ENCODE peak calls at places on chromosome 1, in nine cellular contexts. One of them, this sample, is unnamed.

GRCh38 chr1:149846600-149847466 is 52.5 kb upstream of the BOLA1 start:
- DNase-seq in K562: no peak
- DNase-seq in mesothelial cell of epicardium: no peak
- DNase-seq in OCI-LY7: peak
- DNase-seq in glutamatergic neuron: no peak
- DNase-seq in progenitor cell of endocrine pancreas: no peak
- DNase-seq in fibroblast of lung: no peak
- DNase-seq in lower lobe of right lung: no peak
- DNase-seq in Calu3: no peak
- DNase-seq in this sample: no peak

GRCh38 chr1:17551755-17552234 is 12.3 kb downstream of the ARHGEF10L start:
- DNase-seq in progenitor cell of endocrine pancreas: no peak
- DNase-seq in lower lobe of right lung: no peak
- DNase-seq in fibroblast of lung: peak
- DNase-seq in glutamatergic neuron: peak
- DNase-seq in OCI-LY7: no peak
- DNase-seq in mesothelial cell of epicardium: no peak
- DNase-seq in Calu3: peak
- DNase-seq in K562: no peak
- DNase-seq in this sample: no peak

GRCh38 chr1:165444897-165445370 is at the start of gene RXRG:
- DNase-seq in OCI-LY7: no peak
- DNase-seq in Calu3: peak
- DNase-seq in progenitor cell of endocrine pancreas: peak
- DNase-seq in lower lobe of right lung: peak
- DNase-seq in fibroblast of lung: no peak
- DNase-seq in K562: no peak
- DNase-seq in glutamatergic neuron: peak
- DNase-seq in mesothelial cell of epicardium: peak
- DNase-seq in this sample: no peak

GRCh38 chr1:62207187-62207586 is 12.5 kb downstream of the L1TD1 start:
- DNase-seq in lower lobe of right lung: no peak
- DNase-seq in K562: no peak
- DNase-seq in glutamatergic neuron: no peak
- DNase-seq in mesothelial cell of epicardium: no peak
- DNase-seq in Calu3: no peak
- DNase-seq in progenitor cell of endocrine pancreas: no peak
- DNase-seq in fibroblast of lung: no peak
- DNase-seq in OCI-LY7: no peak
- DNase-seq in this sample: no peak

GRCh38 chr1:158145173-158145719 is 35.4 kb upstream of the CD1D start:
- DNase-seq in progenitor cell of endocrine pancreas: no peak
- DNase-seq in Calu3: peak
- DNase-seq in fibroblast of lung: peak
- DNase-seq in glutamatergic neuron: no peak
- DNase-seq in lower lobe of right lung: no peak
- DNase-seq in K562: no peak
- DNase-seq in OCI-LY7: no peak
- DNase-seq in mesothelial cell of epicardium: no peak
- DNase-seq in this sample: peak

GRCh38 chr1:244211559-244211944 is 160.5 kb downstream of the ZBTB18 start:
- DNase-seq in fibroblast of lung: peak
- DNase-seq in mesothelial cell of epicardium: no peak
- DNase-seq in progenitor cell of endocrine pancreas: no peak
- DNase-seq in lower lobe of right lung: no peak
- DNase-seq in OCI-LY7: no peak
- DNase-seq in glutamatergic neuron: no peak
- DNase-seq in Calu3: no peak
- DNase-seq in K562: no peak
- DNase-seq in this sample: no peak

GRCh38 chr1:67847466-67847865 is 14.2 kb upstream of the GNG12 start:
- DNase-seq in OCI-LY7: no peak
- DNase-seq in glutamatergic neuron: no peak
- DNase-seq in Calu3: no peak
- DNase-seq in mesothelial cell of epicardium: no peak
- DNase-seq in progenitor cell of endocrine pancreas: no peak
- DNase-seq in K562: no peak
- DNase-seq in fibroblast of lung: peak
- DNase-seq in lower lobe of right lung: no peak
- DNase-seq in this sample: peak

GRCh38 chr1:158509471-158510161 is 37.6 kb downstream of the OR10R2 start:
- DNase-seq in fibroblast of lung: no peak
- DNase-seq in Calu3: no peak
- DNase-seq in lower lobe of right lung: no peak
- DNase-seq in glutamatergic neuron: no peak
- DNase-seq in K562: peak
- DNase-seq in progenitor cell of endocrine pancreas: no peak
- DNase-seq in OCI-LY7: no peak
- DNase-seq in mesothelial cell of epicardium: peak
- DNase-seq in this sample: no peak

GRCh38 chr1:8083739-8084484 is 57.8 kb upstream of the ERRFI1 start:
- DNase-seq in lower lobe of right lung: no peak
- DNase-seq in glutamatergic neuron: no peak
- DNase-seq in progenitor cell of endocrine pancreas: no peak
- DNase-seq in OCI-LY7: no peak
- DNase-seq in fibroblast of lung: peak
- DNase-seq in mesothelial cell of epicardium: no peak
- DNase-seq in Calu3: no peak
- DNase-seq in K562: no peak
- DNase-seq in this sample: peak

GRCh38 chr1:16116625-16117024 is 39.2 kb downstream of the EPHA2 start:
- DNase-seq in progenitor cell of endocrine pancreas: no peak
- DNase-seq in lower lobe of right lung: peak
- DNase-seq in K562: no peak
- DNase-seq in Calu3: no peak
- DNase-seq in OCI-LY7: no peak
- DNase-seq in fibroblast of lung: no peak
- DNase-seq in mesothelial cell of epicardium: no peak
- DNase-seq in glutamatergic neuron: no peak
- DNase-seq in this sample: no peak

GRCh38 chr1:10795305-10796021 is 983 bp downstream of the CASZ1 start:
- DNase-seq in K562: no peak
- DNase-seq in lower lobe of right lung: peak
- DNase-seq in mesothelial cell of epicardium: no peak
- DNase-seq in Calu3: no peak
- DNase-seq in glutamatergic neuron: no peak
- DNase-seq in fibroblast of lung: peak
- DNase-seq in OCI-LY7: no peak
- DNase-seq in progenitor cell of endocrine pancreas: no peak
- DNase-seq in this sample: no peak

GRCh38 chr1:36174716-36175115 is 18.8 kb downstream of the MAP7D1 start:
- DNase-seq in lower lobe of right lung: no peak
- DNase-seq in mesothelial cell of epicardium: no peak
- DNase-seq in glutamatergic neuron: no peak
- DNase-seq in OCI-LY7: no peak
- DNase-seq in K562: no peak
- DNase-seq in progenitor cell of endocrine pancreas: no peak
- DNase-seq in fibroblast of lung: no peak
- DNase-seq in Calu3: no peak
- DNase-seq in this sample: no peak

GRCh38 chr1:156021087-156021416 is 301 bp upstream of the SSR2 start:
- DNase-seq in lower lobe of right lung: no peak
- DNase-seq in glutamatergic neuron: no peak
- DNase-seq in fibroblast of lung: no peak
- DNase-seq in K562: no peak
- DNase-seq in mesothelial cell of epicardium: no peak
- DNase-seq in progenitor cell of endocrine pancreas: no peak
- DNase-seq in OCI-LY7: no peak
- DNase-seq in Calu3: no peak
- DNase-seq in this sample: no peak

GRCh38 chr1:43492816-43493215 is 37.9 kb upstream of the PTPRF start:
- DNase-seq in OCI-LY7: no peak
- DNase-seq in fibroblast of lung: no peak
- DNase-seq in lower lobe of right lung: no peak
- DNase-seq in mesothelial cell of epicardium: no peak
- DNase-seq in Calu3: no peak
- DNase-seq in progenitor cell of endocrine pancreas: no peak
- DNase-seq in glutamatergic neuron: no peak
- DNase-seq in K562: no peak
- DNase-seq in this sample: no peak

GRCh38 chr1:219159946-219160645 is 13.6 kb upstream of the LYPLAL1 start:
- DNase-seq in lower lobe of right lung: no peak
- DNase-seq in mesothelial cell of epicardium: no peak
- DNase-seq in Calu3: no peak
- DNase-seq in fibroblast of lung: peak
- DNase-seq in progenitor cell of endocrine pancreas: no peak
- DNase-seq in K562: peak
- DNase-seq in glutamatergic neuron: no peak
- DNase-seq in OCI-LY7: no peak
- DNase-seq in this sample: no peak

GRCh38 chr1:167899253-167899681 is 14.7 kb downstream of the ADCY10 start:
- DNase-seq in lower lobe of right lung: no peak
- DNase-seq in fibroblast of lung: peak
- DNase-seq in Calu3: no peak
- DNase-seq in K562: no peak
- DNase-seq in mesothelial cell of epicardium: no peak
- DNase-seq in glutamatergic neuron: no peak
- DNase-seq in progenitor cell of endocrine pancreas: no peak
- DNase-seq in OCI-LY7: no peak
- DNase-seq in this sample: no peak

GRCh38 chr1:4820543-4820942 is 166.1 kb downstream of the AJAP1 start:
- DNase-seq in Calu3: no peak
- DNase-seq in K562: no peak
- DNase-seq in glutamatergic neuron: no peak
- DNase-seq in lower lobe of right lung: no peak
- DNase-seq in mesothelial cell of epicardium: no peak
- DNase-seq in fibroblast of lung: no peak
- DNase-seq in progenitor cell of endocrine pancreas: no peak
- DNase-seq in OCI-LY7: no peak
- DNase-seq in this sample: no peak

GRCh38 chr1:4830756-4831155 is 176.3 kb downstream of the AJAP1 start:
- DNase-seq in progenitor cell of endocrine pancreas: no peak
- DNase-seq in K562: no peak
- DNase-seq in Calu3: no peak
- DNase-seq in lower lobe of right lung: no peak
- DNase-seq in glutamatergic neuron: no peak
- DNase-seq in OCI-LY7: no peak
- DNase-seq in fibroblast of lung: no peak
- DNase-seq in mesothelial cell of epicardium: no peak
- DNase-seq in this sample: no peak

GRCh38 chr1:4825841-4826450 is 171.5 kb downstream of the AJAP1 start:
- DNase-seq in Calu3: no peak
- DNase-seq in progenitor cell of endocrine pancreas: no peak
- DNase-seq in OCI-LY7: peak
- DNase-seq in lower lobe of right lung: no peak
- DNase-seq in mesothelial cell of epicardium: no peak
- DNase-seq in K562: peak
- DNase-seq in fibroblast of lung: no peak
- DNase-seq in glutamatergic neuron: no peak
- DNase-seq in this sample: peak
- TF ChIP-seq CTCF in Calu3: no peak
- TF ChIP-seq CTCF in progenitor cell of endocrine pancreas: peak
- TF ChIP-seq CTCF in OCI-LY7: peak
- TF ChIP-seq CTCF in lower lobe of right lung: peak
- TF ChIP-seq CTCF in mesothelial cell of epicardium: peak
- TF ChIP-seq CTCF in K562: peak
- TF ChIP-seq CTCF in fibroblast of lung: no peak
- TF ChIP-seq CTCF in glutamatergic neuron: no peak
- TF ChIP-seq CTCF in this sample: peak

DNA sequence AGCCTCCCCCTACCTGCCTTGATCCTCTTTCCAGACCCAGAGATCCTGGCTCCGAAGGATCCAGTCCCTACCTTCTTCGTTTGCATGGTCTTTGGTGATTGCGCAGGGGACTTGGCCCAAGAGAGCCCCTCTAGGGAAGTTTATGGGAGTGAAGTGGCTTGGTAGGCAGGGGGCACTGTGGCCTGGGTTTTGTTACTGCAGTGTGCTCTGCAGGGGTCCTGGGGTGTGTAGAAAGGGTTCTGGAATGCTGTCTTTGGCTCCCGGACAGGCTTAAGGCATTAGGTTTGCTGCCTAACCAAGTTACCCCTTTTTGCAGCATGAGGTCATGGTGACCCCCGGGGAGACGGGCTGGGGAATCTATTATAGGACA is 3.8 kb downstream of the ATP8B2 start:
- DNase-seq in OCI-LY7: no peak
- DNase-seq in Calu3: no peak
- DNase-seq in glutamatergic neuron: peak
- DNase-seq in mesothelial cell of epicardium: no peak
- DNase-seq in lower lobe of right lung: no peak
- DNase-seq in K562: no peak
- DNase-seq in fibroblast of lung: peak
- DNase-seq in progenitor cell of endocrine pancreas: no peak
- DNase-seq in this sample: peak
- TF ChIP-seq CTCF in OCI-LY7: peak
- TF ChIP-seq CTCF in Calu3: no peak
- TF ChIP-seq CTCF in glutamatergic neuron: no peak
- TF ChIP-seq CTCF in mesothelial cell of epicardium: no peak
- TF ChIP-seq CTCF in lower lobe of right lung: no peak
- TF ChIP-seq CTCF in K562: peak
- TF ChIP-seq CTCF in fibroblast of lung: no peak
- TF ChIP-seq CTCF in progenitor cell of endocrine pancreas: peak
- TF ChIP-seq CTCF in this sample: peak

DNA sequence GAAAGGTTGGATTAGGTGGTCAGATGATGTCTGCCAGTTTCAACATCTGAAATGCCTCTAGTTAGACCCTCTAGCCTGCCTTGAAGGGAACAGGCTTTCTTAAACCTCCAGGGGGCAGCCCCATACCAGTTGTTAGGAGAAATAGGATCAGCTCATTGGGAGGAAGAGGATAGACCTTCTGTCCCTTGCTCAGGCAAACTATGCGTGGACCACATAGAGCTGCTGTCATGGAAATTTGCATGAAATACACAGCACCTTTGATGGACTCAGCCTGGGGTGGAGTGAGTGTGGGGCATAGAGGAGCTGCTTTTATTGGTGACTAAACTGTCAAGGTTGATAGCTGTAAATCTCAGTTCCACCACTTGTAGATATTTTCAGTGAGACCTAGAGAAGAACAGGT is 38.4 kb upstream of the SPAG17 start:
- DNase-seq in mesothelial cell of epicardium: no peak
- DNase-seq in fibroblast of lung: peak
- DNase-seq in K562: peak
- DNase-seq in lower lobe of right lung: no peak
- DNase-seq in Calu3: peak
- DNase-seq in progenitor cell of endocrine pancreas: peak
- DNase-seq in OCI-LY7: peak
- DNase-seq in glutamatergic neuron: peak
- DNase-seq in this sample: peak
- TF ChIP-seq CTCF in mesothelial cell of epicardium: no peak
- TF ChIP-seq CTCF in fibroblast of lung: peak
- TF ChIP-seq CTCF in K562: peak
- TF ChIP-seq CTCF in lower lobe of right lung: peak
- TF ChIP-seq CTCF in Calu3: no peak
- TF ChIP-seq CTCF in progenitor cell of endocrine pancreas: peak
- TF ChIP-seq CTCF in OCI-LY7: peak
- TF ChIP-seq CTCF in glutamatergic neuron: peak
- TF ChIP-seq CTCF in this sample: no peak

DNA sequence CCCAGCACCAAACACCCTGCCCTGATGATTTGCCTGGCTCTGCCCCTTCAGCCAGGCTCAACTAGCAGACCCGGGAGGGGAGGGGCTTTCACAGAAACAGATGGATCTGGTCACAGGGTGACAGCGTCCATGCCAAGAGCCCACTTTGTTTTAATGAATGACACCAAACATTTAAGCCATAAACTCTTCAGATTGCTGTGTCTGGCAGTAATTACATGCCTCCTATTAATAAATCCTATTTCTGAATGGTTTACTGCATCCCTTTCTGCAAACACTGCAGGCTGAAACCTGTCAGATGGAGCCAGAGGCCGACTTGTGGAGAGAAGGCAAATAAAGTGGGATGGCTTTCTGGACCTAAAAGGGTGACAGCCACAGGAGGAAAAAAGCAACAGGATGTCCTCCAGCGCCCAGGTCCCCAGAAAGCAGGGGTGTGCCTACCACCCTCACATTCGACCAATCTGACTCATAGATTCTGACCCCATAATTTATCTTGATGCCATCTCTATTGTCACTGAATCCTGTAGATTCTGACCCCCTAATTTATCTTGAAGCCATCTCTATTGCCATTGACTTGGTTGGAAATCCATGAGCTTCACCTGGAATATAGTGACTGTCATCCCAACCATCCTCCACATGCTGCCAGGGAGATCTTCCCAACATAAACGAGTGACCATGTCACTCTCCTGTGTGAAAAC is 200.8 kb downstream of the PLPP3 start:
- DNase-seq in mesothelial cell of epicardium: no peak
- DNase-seq in fibroblast of lung: no peak
- DNase-seq in progenitor cell of endocrine pancreas: no peak
- DNase-seq in lower lobe of right lung: no peak
- DNase-seq in Calu3: no peak
- DNase-seq in glutamatergic neuron: peak
- DNase-seq in OCI-LY7: no peak
- DNase-seq in K562: no peak
- DNase-seq in this sample: no peak
- TF ChIP-seq CTCF in mesothelial cell of epicardium: no peak
- TF ChIP-seq CTCF in fibroblast of lung: peak
- TF ChIP-seq CTCF in progenitor cell of endocrine pancreas: no peak
- TF ChIP-seq CTCF in lower lobe of right lung: no peak
- TF ChIP-seq CTCF in Calu3: no peak
- TF ChIP-seq CTCF in glutamatergic neuron: no peak
- TF ChIP-seq CTCF in OCI-LY7: no peak
- TF ChIP-seq CTCF in K562: no peak
- TF ChIP-seq CTCF in this sample: no peak

This sample was measured in brain microvascular endothelial cell.